ENCODE peak calls at places on chromosomes 6 and 20, in seven cellular contexts. J is right atrium auricular region, S is fibroblast of the aortic adventitia, P is fibroblast of mammary gland, F is HFF-Myc, V is breast epithelium, I is PC-3. Q is an unnamed sample.

GRCh38 chr20:62791301-62792181 is 4.7 kb upstream of the MRGBP start:
- DNase-seq in P (peak), I (peak), V (peak), J (peak), S (peak), F (peak), Q (peak)

GRCh38 chr6:77620290-77620882 is 32.5 kb upstream of the MEI4 start:
- DNase-seq in F (no peak), I (peak), P (no peak), J (no peak), V (no peak), S (no peak), Q (no peak)

GRCh38 chr6:168179702-168180382 is 100.8 kb upstream of the FRMD1 start:
- DNase-seq in V (no peak), F (no peak), I (no peak), J (no peak), S (no peak), P (no peak), Q (no peak)

GRCh38 chr6:34115396-34116314 is 30.2 kb downstream of the GRM4 start:
- DNase-seq in I (peak), S (peak), V (no peak), F (no peak), J (no peak), P (no peak), Q (peak)

GRCh38 chr20:24470031-24470781 is 777 bp downstream of the SYNDIG1 start:
- DNase-seq in I (no peak), P (no peak), S (peak), F (no peak), J (no peak), V (peak), Q (peak)

GRCh38 chr20:37276494-37277252 is 12.8 kb upstream of the MANBAL start:
- DNase-seq in V (no peak), I (peak), J (no peak), P (peak), S (peak), F (peak), Q (no peak)

GRCh38 chr6:15870354-15871043 is 207.7 kb upstream of the DTNBP1 start:
- DNase-seq in V (no peak), I (no peak), F (no peak), P (peak), S (peak), J (no peak), Q (no peak)

GRCh38 chr20:36644032-36644712 is 1.8 kb downstream of the SLA2 start:
- DNase-seq in I (no peak), P (no peak), F (no peak), V (no peak), S (no peak), J (no peak), Q (no peak)

GRCh38 chr6:1054653-1055014 is 257.3 kb upstream of the FOXQ1 start:
- DNase-seq in I (no peak), J (peak), P (no peak), V (no peak), S (no peak), F (no peak), Q (no peak)

GRCh38 chr20:18666803-18667460 is 79.1 kb downstream of the DTD1 start:
- DNase-seq in P (peak), F (no peak), V (no peak), J (no peak), S (no peak), I (no peak), Q (no peak)

GRCh38 chr6:144397141-144397540 is 112.0 kb downstream of the UTRN start:
- DNase-seq in F (no peak), V (no peak), I (no peak), S (no peak), P (no peak), J (no peak), Q (no peak)

GRCh38 chr6:106064103-106064502 is 22.0 kb upstream of the PRDM1 start:
- DNase-seq in F (no peak), J (no peak), P (no peak), S (peak), V (no peak), I (peak), Q (no peak)

GRCh38 chr6:19446570-19446969 is 390.6 kb upstream of the ID4 start:
- DNase-seq in J (no peak), I (peak), F (no peak), V (no peak), S (no peak), P (no peak), Q (no peak)

GRCh38 chr6:113980937-113981554 is 10.1 kb upstream of the HDAC2 start:
- DNase-seq in P (peak), J (no peak), V (no peak), S (peak), I (peak), F (no peak), Q (no peak)

GRCh38 chr6:2877057-2877882 is 25.8 kb downstream of the SERPINB9 start:
- DNase-seq in S (peak), V (no peak), J (no peak), I (peak), P (peak), F (no peak), Q (no peak)

GRCh38 chr6:21593412-21593926 is at the start of gene SOX4:
- DNase-seq in S (peak), J (peak), F (peak), I (peak), P (peak), V (peak), Q (peak)

GRCh38 chr6:21186479-21187055 is 407.0 kb upstream of the SOX4 start:
- DNase-seq in J (no peak), V (no peak), F (no peak), P (no peak), I (no peak), S (no peak), Q (no peak)

GRCh38 chr6:150293423-150294280 is 75.2 kb upstream of the IYD start:
- DNase-seq in J (no peak), S (peak), I (peak), P (peak), F (no peak), V (no peak), Q (no peak)

GRCh38 chr20:19917110-19917509 is 100.1 kb upstream of the NAA20 start:
- DNase-seq in P (no peak), J (no peak), I (no peak), S (no peak), F (no peak), V (no peak), Q (no peak)

GRCh38 chr20:37454636-37455035 is 66.4 kb upstream of the NNAT start:
- DNase-seq in S (no peak), I (no peak), F (no peak), P (no peak), V (no peak), J (no peak), Q (no peak)

GRCh38 chr6:12288844-12289654 is 1.1 kb upstream of the EDN1 start:
- DNase-seq in V (no peak), P (peak), F (no peak), I (peak), J (no peak), S (peak), Q (no peak)

GRCh38 chr6:149043476-149044130 is 273.9 kb upstream of the TAB2 start:
- DNase-seq in P (peak), F (no peak), S (no peak), I (peak), V (no peak), J (no peak), Q (no peak)

GRCh38 chr6:1122083-1122482 is 189.8 kb upstream of the FOXQ1 start:
- DNase-seq in I (no peak), J (no peak), V (no peak), P (no peak), S (no peak), F (no peak), Q (no peak)

GRCh38 chr6:50913105-50913770 is 94.6 kb downstream of the TFAP2B start:
- DNase-seq in S (no peak), P (no peak), V (no peak), I (no peak), J (no peak), F (no peak), Q (no peak)

GRCh38 chr20:26167499-26167898 is 470.8 kb upstream of the ZNF337 start:
- DNase-seq in V (no peak), F (no peak), J (no peak), S (peak), I (peak), P (peak), Q (no peak)

GRCh38 chr6:169205176-169206160 is 48.2 kb downstream of the THBS2 start:
- DNase-seq in F (peak), V (no peak), S (peak), P (peak), J (no peak), I (no peak), Q (no peak)

GRCh38 chr6:14932485-14933178 is 313.2 kb upstream of the JARID2 start:
- DNase-seq in P (no peak), J (no peak), I (no peak), F (no peak), S (no peak), V (no peak), Q (no peak)

GRCh38 chr20:17825949-17826843 is 126.4 kb downstream of the BANF2 start:
- DNase-seq in J (no peak), V (no peak), F (no peak), I (peak), S (no peak), P (no peak), Q (no peak)

GRCh38 chr6:15586528-15586927 is 76.3 kb downstream of the DTNBP1 start:
- DNase-seq in V (no peak), J (no peak), F (no peak), P (no peak), I (no peak), S (no peak), Q (no peak)

GRCh38 chr6:18477301-18477941 is 90.3 kb downstream of the RNF144B start:
- DNase-seq in J (no peak), I (peak), V (no peak), P (peak), F (no peak), S (peak), Q (no peak)

GRCh38 chr20:31811796-31812728 is 7.1 kb upstream of the MYLK2 start:
- DNase-seq in V (no peak), J (no peak), P (peak), S (peak), F (peak), I (no peak), Q (no peak)

GRCh38 chr6:22765015-22765414 is 195.6 kb downstream of the HDGFL1 start:
- DNase-seq in P (peak), V (no peak), J (no peak), S (peak), I (peak), F (no peak), Q (no peak)

GRCh38 chr6:56475736-56476457 is 166.8 kb downstream of the DST start:
- DNase-seq in J (no peak), V (no peak), P (no peak), I (peak), F (no peak), S (peak), Q (no peak)

GRCh38 chr6:13863699-13864155 is 49.4 kb upstream of the MCUR1 start:
- DNase-seq in S (no peak), P (no peak), V (no peak), I (peak), F (no peak), J (peak), Q (no peak)

GRCh38 chr6:116145786-116146675 is 20.1 kb upstream of the COL10A1 start:
- DNase-seq in I (no peak), F (no peak), J (no peak), P (no peak), V (no peak), S (no peak), Q (no peak)

GRCh38 chr6:162165479-162165878 is 562.1 kb downstream of the PRKN start:
- DNase-seq in V (no peak), S (no peak), J (no peak), F (no peak), P (no peak), I (no peak), Q (no peak)

GRCh38 chr20:2631228-2631627 is 21.2 kb upstream of the NOP56 start:
- DNase-seq in P (peak), F (no peak), I (peak), S (peak), J (no peak), V (no peak), Q (no peak)
- TF ChIP-seq CTCF in P (no peak), F (no peak), I (peak), S (no peak), J (no peak), V (no peak), Q (no peak)

DNA sequence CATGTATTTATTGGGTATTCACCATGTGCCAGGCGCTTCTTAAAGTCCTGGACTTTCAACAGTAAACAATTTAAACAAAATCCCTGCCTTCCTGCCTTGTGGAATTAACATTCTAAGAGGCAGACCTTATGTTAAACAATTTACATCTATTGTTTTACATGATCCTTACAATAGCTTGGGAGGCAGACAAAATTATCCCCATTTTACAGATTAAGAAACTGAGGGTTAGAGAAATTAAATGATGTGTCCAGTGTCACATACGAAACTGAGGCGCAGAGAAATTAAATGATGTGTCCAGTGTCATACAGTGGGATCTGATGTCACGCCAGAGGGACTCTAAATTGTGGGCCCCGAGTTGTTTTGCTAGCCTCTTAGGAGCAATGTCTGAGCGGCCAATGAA is 105.5 kb downstream of the TIAM2 start:
- DNase-seq in I (no peak), P (no peak), V (no peak), S (no peak), F (no peak), J (no peak), Q (no peak)
- H3K4me3 ChIP-seq in I (no peak), P (no peak), V (no peak), S (no peak), F (no peak), J (no peak), Q (no peak)

GRCh38 chr6:30790734-30791383 is 46.5 kb upstream of the IER3 start:
- DNase-seq in I (no peak), F (no peak), J (no peak), P (no peak), S (no peak), V (no peak), Q (no peak)
- TF ChIP-seq CTCF in I (no peak), F (no peak), J (no peak), P (no peak), S (no peak), V (no peak), Q (no peak)

GRCh38 chr20:49567421-49568256 is at the start of gene PTGIS:
- DNase-seq in V (no peak), P (no peak), J (no peak), I (no peak), F (no peak), S (peak), Q (no peak)

GRCh38 chr20:49569403-49570115 is 1.6 kb upstream of the PTGIS start:
- DNase-seq in V (no peak), S (peak), I (no peak), F (no peak), P (no peak), J (peak), Q (no peak)

GRCh38 chr20:49568491-49569151 is 684 bp upstream of the PTGIS start:
- DNase-seq in I (no peak), S (peak), V (no peak), F (no peak), P (no peak), J (no peak), Q (no peak)

GRCh38 chr20:49563015-49563980 is 4.6 kb downstream of the PTGIS start:
- DNase-seq in V (no peak), P (no peak), F (no peak), I (no peak), J (peak), S (peak), Q (no peak)

DNA sequence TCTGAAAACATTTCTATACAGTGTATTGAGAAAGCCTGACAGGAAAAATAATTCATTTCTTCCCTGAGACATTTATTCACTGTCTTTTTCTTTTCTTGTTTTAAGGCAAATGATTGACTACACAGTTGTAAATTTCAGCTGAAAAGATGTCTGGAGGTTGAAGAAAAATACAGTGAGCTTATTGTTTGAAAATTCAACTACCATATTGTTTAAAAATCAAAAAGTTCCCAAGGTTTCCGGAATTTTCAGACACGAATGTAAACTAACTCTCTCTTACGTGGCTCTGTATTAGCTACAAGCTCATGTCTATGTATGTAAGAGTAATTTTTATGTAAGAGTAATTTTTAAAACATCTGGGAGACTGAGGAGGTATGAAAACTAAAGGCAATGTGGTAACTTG is 1.5 kb downstream of the PTGIS start:
- DNase-seq in J (peak), P (no peak), S (no peak), F (no peak), I (no peak), V (no peak), Q (no peak)
- H3K4me3 ChIP-seq in J (peak), P (peak), S (peak), F (peak), I (no peak), V (peak), Q (no peak)

GRCh38 chr6:43951756-43952675 is 175.2 kb downstream of the MRPL14 start:
- DNase-seq in J (no peak), F (no peak), P (no peak), V (no peak), S (no peak), I (no peak), Q (no peak)

GRCh38 chr6:43953256-43953655 is 174.0 kb downstream of the MRPL14 start:
- DNase-seq in F (no peak), P (no peak), S (no peak), I (no peak), V (no peak), J (no peak), Q (no peak)

GRCh38 chr6:43951063-43951755 is 176.0 kb downstream of the MRPL14 start:
- DNase-seq in J (no peak), V (no peak), S (no peak), P (peak), F (no peak), I (peak), Q (no peak)

GRCh38 chr6:43953794-43954310 is 173.4 kb downstream of the MRPL14 start:
- DNase-seq in J (no peak), S (no peak), P (peak), F (no peak), V (no peak), I (no peak), Q (no peak)

DNA sequence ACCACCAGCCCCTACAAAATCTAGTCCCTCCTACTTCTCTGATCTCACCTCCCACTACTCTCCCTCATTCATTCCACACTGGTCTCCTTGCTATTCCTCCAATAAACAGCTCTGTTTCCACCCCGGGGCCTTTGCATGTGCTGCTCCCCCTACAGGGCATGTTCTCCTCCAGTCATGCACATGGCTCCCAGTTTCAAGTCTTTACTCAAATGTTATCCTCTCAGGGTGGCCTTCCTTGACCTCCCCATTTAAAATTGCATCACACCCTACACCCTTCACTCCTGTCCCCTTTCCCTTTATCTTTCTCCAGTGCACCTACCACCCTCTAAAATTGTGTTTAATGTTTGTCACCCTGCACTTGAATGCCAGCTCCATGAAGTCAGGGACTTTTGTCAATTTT is 174.5 kb downstream of the MRPL14 start:
- DNase-seq in S (no peak), I (no peak), V (no peak), J (no peak), F (no peak), P (no peak), Q (no peak)
- TF ChIP-seq CTCF in S (peak), I (no peak), V (no peak), J (peak), F (peak), P (peak), Q (no peak)

Q was measured in dorsolateral prefrontal cortex.